ENCODE peak calls at places on chromosomes 4 and X, in four cellular contexts. H is A549, L is K562, F is HepG2. E is an unnamed sample.

GRCh38 chr4:10951306-10951705 is 266.7 kb upstream of the CLNK start:
- DNase-seq in H (no peak), L (no peak), F (no peak), E (no peak)

GRCh38 chr4:30839583-30840520 is 119.7 kb downstream of the PCDH7 start:
- DNase-seq in H (no peak), L (no peak), F (no peak), E (no peak)

GRCh38 chrX:139299309-139299708 is 231.2 kb upstream of the F9 start:
- DNase-seq in H (no peak), L (no peak), F (no peak), E (no peak)

GRCh38 chr4:2394544-2394943 is 23.9 kb downstream of the ZFYVE28 start:
- DNase-seq in H (no peak), L (no peak), F (no peak), E (no peak)

GRCh38 chrX:20029728-20030127 is 38.9 kb upstream of the BCLAF3 start:
- DNase-seq in H (peak), L (no peak), F (peak), E (no peak)

GRCh38 chrX:153750126-153750774 is 13.8 kb upstream of the PLXNB3 start:
- DNase-seq in H (no peak), L (no peak), F (peak), E (no peak)

GRCh38 chr4:125432078-125432477 is 117.3 kb downstream of the FAT4 start:
- DNase-seq in H (peak), L (peak), F (peak), E (peak)

GRCh38 chr4:55355555-55355954 is 9.5 kb downstream of the SRD5A3 start:
- DNase-seq in H (no peak), L (no peak), F (no peak), E (no peak)

GRCh38 chrX:109475174-109475891 is 6.6 kb downstream of the GUCY2F start:
- DNase-seq in H (peak), L (peak), F (peak), E (peak)

DNA sequence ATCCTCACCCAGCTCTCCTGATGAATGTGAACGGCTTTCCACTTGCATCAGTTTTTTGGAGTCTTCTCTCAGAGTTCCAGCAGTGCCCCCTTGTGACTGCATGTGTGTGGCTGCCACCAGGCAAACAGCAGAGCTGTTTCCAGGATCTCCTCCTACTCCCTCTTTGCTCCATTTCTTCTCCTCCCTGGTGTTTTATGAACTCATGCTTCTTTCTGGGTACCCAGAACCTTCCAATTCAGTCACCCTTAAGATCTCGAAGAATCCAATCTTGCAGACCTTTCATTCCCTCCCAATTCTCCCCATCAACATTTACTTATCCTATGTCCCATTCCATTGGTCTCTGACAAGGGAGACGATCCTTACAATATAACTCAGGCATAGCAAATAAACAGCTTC is 6.8 kb upstream of the TCEANC start:
- DNase-seq in H (peak), L (peak), F (peak), E (peak)
- TF ChIP-seq HMGXB4 in H (no peak), L (no peak), F (no peak), E (no peak)

DNA sequence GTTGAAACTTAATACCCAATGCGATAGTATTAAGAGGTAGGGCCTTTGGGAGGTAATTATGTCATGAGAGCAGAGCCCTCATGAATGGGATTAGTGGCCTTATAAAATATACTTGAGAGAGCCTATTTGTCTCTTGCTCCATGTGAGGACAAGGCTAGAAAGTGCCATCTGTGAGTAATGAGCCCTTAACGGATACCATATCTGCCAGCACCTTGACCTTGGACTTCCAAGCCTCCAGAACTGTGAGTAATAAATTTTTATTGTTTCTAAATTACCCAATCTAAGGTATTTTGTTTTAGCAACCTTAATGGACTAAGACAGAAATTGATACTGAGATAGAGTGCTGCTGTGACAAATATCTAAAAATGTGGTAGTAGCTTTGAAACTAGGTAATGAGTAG is 285.0 kb upstream of the DIPK2B start:
- DNase-seq in H (no peak), L (no peak), F (no peak), E (no peak)
- TF ChIP-seq HMGXB4 in H (no peak), L (no peak), F (no peak), E (no peak)

DNA sequence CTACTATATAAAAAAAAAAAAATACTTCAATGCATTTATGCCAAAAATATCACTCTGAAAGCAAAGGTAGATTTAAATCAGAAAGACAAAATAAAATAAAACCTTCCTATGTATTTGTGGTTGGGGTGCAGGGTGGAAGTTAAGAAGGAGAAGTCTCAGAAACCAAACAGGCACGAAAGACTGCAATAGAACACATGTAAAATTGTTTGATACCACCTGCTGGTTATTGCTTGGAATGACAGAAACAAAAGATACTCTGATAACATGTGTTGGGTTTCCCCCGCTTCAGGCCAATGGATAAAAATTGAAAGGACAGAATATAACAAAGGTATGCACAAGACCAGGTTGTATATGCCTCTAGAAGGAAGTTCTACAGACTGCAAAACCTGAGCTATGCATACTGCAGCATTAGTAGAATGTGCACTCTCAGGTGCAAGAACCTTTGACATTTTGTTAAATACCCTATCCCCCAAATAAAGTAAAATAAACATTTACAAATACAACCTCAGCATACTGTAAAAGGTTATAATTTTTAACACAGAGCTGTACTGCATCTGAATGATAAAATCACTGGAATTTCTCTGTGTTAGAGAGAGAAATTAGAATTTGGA is 118.8 kb downstream of the GABRA2 start:
- DNase-seq in H (peak), L (peak), F (peak), E (no peak)
- TF ChIP-seq HMGXB4 in H (no peak), L (no peak), F (no peak), E (no peak)

DNA sequence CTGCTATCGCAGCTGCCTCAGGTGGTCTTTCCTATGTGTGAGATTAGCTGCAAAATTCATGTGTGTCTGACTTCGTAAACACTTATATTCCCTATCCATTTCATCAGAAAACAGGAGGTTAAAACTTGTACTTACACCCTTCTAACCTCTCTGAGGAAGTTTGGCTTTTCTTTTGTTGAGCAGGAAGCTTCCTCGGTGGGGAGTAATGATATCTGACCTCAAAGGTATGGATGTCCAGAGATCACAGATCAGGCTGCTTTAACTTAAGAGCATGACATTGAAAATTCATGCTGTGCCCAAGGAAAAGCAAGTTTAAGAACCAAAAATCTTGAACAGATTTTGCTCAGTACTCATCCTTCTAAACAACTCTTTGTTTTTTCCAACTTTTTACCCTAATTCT is 429.1 kb downstream of the STIM2 start:
- DNase-seq in H (no peak), L (no peak), F (no peak), E (no peak)
- TF ChIP-seq HMGXB4 in H (no peak), L (no peak), F (no peak), E (no peak)

GRCh38 chr4:16168144-16168543 is 58.1 kb downstream of the TAPT1 start:
- DNase-seq in H (no peak), L (no peak), F (no peak), E (no peak)
- TF ChIP-seq HMGXB4 in H (no peak), L (no peak), F (no peak), E (no peak)

GRCh38 chr4:99723555-99724450 is 66.2 kb upstream of the C4orf54 start:
- DNase-seq in H (peak), L (peak), F (peak), E (no peak)
- TF ChIP-seq HMGXB4 in H (no peak), L (no peak), F (no peak), E (no peak)

DNA sequence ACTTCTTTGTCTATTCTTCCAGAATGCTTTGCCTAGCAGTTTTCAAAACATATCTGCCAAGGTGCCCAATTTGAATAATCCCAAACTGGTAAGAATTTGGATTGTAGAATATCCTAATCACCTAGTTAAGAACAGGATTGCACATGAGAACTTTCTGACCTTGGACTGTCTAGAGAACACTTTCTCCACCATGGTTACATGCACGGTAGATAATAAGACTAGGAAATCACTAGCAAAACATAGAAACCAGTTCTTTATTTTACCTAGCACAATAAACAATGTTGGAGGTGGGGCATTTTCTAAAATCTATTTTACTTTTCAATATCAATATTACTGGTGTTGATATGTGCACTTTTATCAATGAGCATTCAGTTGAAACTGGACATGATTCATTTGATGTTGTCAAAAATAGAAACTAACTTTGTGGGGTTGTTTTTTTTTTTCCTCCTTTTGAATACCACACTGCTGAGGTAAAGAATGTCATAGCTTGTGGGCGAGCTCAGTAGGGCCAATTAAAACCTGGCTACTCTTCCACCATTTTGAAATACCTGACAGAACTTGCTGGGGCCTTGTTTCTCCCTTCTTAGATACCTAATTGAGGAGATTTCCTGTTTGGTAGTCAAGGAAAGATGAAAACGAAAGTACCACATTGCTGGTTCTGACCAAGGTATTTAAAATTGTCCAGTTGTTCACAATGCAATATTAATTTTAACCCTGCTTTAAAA is 10.4 kb downstream of the MID1IP1 start:
- DNase-seq in H (no peak), L (no peak), F (no peak), E (no peak)
- TF ChIP-seq HMGXB4 in H (no peak), L (no peak), F (no peak), E (no peak)

DNA sequence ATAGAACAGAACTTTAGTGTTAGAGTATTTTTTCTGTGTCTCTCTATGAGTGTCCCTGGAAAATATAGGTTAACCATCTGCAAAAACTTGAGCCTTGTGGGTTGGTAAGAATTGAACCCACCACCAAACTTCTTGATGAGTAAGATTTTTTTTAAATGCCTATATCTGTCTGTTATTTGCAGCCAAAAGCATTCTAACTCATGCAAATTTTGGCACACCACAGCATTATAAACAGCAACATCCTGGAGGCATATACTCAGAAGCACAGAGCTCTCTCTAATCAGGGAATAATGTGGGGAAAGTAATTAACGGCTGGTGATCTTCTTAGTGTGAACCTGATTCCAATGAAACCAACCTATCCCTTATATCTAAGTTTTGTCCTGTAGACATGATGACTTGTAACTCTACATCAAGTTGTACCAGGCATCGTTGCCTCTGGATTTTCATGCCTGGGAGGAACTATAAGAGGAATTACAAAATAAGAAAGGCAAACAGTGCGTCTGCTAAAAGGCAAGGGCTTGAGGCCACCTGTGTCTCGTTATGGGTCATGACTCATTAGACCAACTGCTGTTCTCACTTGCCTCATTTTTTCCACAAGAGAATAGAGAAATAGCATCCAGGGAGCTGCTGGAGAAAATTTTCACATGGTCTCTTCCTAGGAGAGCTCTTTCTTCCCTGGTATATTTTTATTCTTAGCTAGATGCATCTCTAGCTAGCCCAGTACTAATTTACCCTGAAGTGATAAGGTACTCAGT is 202.4 kb downstream of the CHIC2 start:
- DNase-seq in H (peak), L (no peak), F (no peak), E (no peak)
- TF ChIP-seq HMGXB4 in H (no peak), L (no peak), F (no peak), E (no peak)

GRCh38 chr4:122827258-122827887 is 742 bp downstream of the FGF2 start:
- DNase-seq in H (no peak), L (peak), F (no peak), E (peak)

GRCh38 chr4:122827899-122828601 is 1.4 kb downstream of the FGF2 start:
- DNase-seq in H (peak), L (peak), F (peak), E (peak)

GRCh38 chr4:122824616-122825015 is 2.0 kb upstream of the FGF2 start:
- DNase-seq in H (no peak), L (peak), F (no peak), E (no peak)

GRCh38 chr4:122826000-122826595 is 533 bp upstream of the FGF2 start:
- DNase-seq in H (no peak), L (no peak), F (no peak), E (no peak)

GRCh38 chr4:122826596-122827257 is at the start of gene FGF2:
- DNase-seq in H (peak), L (peak), F (no peak), E (peak)
- TF ChIP-seq HMGXB4 in H (no peak), L (no peak), F (no peak), E (no peak)

GRCh38 chr4:77154074-77154473 is 2.9 kb upstream of the CCNG2 start:
- DNase-seq in H (no peak), L (no peak), F (no peak), E (no peak)

GRCh38 chr4:77153016-77153415 is 4.0 kb upstream of the CCNG2 start:
- DNase-seq in H (no peak), L (no peak), F (no peak), E (no peak)

GRCh38 chr4:77152421-77152820 is 4.6 kb upstream of the CCNG2 start:
- DNase-seq in H (no peak), L (no peak), F (no peak), E (no peak)

GRCh38 chr4:77149789-77150188 is 7.2 kb upstream of the CCNG2 start:
- DNase-seq in H (no peak), L (no peak), F (no peak), E (no peak)

GRCh38 chr4:77151246-77151645 is 5.8 kb upstream of the CCNG2 start:
- DNase-seq in H (no peak), L (no peak), F (no peak), E (no peak)
- TF ChIP-seq HMGXB4 in H (no peak), L (no peak), F (no peak), E (no peak)